ENCODE peak calls at places on chromosomes 7 and 10, in nine cellular contexts. One of them, this sample, is unnamed. For H3K36me3, the result is how much of the 10 kb centered on the place peaks cover.

GRCh38 chr10:34969171-34969570 is 121.0 kb downstream of the CUL2 start:
- DNase-seq in brain microvascular endothelial cell: no peak
- DNase-seq in neural progenitor cell: no peak
- DNase-seq in DND-41: no peak
- DNase-seq in mesendoderm: no peak
- DNase-seq in iPS DF 6.9: no peak
- DNase-seq in upper lobe of left lung: no peak
- DNase-seq in mucosa of descending colon: no peak
- DNase-seq in esophagus squamous epithelium: no peak
- DNase-seq in this sample: no peak

GRCh38 chr10:131180086-131180485 is 131.4 kb downstream of the TCERG1L start:
- DNase-seq in esophagus squamous epithelium: no peak
- DNase-seq in brain microvascular endothelial cell: no peak
- DNase-seq in iPS DF 6.9: no peak
- DNase-seq in upper lobe of left lung: no peak
- DNase-seq in mucosa of descending colon: no peak
- DNase-seq in neural progenitor cell: no peak
- DNase-seq in mesendoderm: no peak
- DNase-seq in DND-41: no peak
- DNase-seq in this sample: no peak

GRCh38 chr10:127919418-127920191 is 12.7 kb downstream of the PTPRE start:
- DNase-seq in brain microvascular endothelial cell: peak
- DNase-seq in mucosa of descending colon: no peak
- DNase-seq in neural progenitor cell: no peak
- DNase-seq in iPS DF 6.9: no peak
- DNase-seq in upper lobe of left lung: no peak
- DNase-seq in DND-41: peak
- DNase-seq in esophagus squamous epithelium: no peak
- DNase-seq in mesendoderm: peak
- DNase-seq in this sample: peak

GRCh38 chr10:88960854-88961253 is 8.3 kb upstream of the ACTA2 start:
- DNase-seq in iPS DF 6.9: no peak
- DNase-seq in neural progenitor cell: no peak
- DNase-seq in DND-41: no peak
- DNase-seq in mesendoderm: no peak
- DNase-seq in brain microvascular endothelial cell: no peak
- DNase-seq in esophagus squamous epithelium: no peak
- DNase-seq in upper lobe of left lung: no peak
- DNase-seq in mucosa of descending colon: no peak
- DNase-seq in this sample: no peak

GRCh38 chr10:72107325-72108003 is 19.1 kb upstream of the SPOCK2 start:
- DNase-seq in DND-41: peak
- DNase-seq in neural progenitor cell: no peak
- DNase-seq in upper lobe of left lung: no peak
- DNase-seq in brain microvascular endothelial cell: no peak
- DNase-seq in mucosa of descending colon: no peak
- DNase-seq in iPS DF 6.9: no peak
- DNase-seq in mesendoderm: peak
- DNase-seq in esophagus squamous epithelium: no peak
- DNase-seq in this sample: no peak

GRCh38 chr10:126235979-126236851 is 152.1 kb downstream of the ADAM12 start:
- DNase-seq in DND-41: no peak
- DNase-seq in neural progenitor cell: no peak
- DNase-seq in upper lobe of left lung: no peak
- DNase-seq in mesendoderm: no peak
- DNase-seq in esophagus squamous epithelium: no peak
- DNase-seq in iPS DF 6.9: no peak
- DNase-seq in mucosa of descending colon: no peak
- DNase-seq in brain microvascular endothelial cell: no peak
- DNase-seq in this sample: no peak

GRCh38 chr7:120703585-120704240 is 154.2 kb downstream of the TSPAN12 start:
- DNase-seq in brain microvascular endothelial cell: no peak
- DNase-seq in iPS DF 6.9: no peak
- DNase-seq in mesendoderm: no peak
- DNase-seq in mucosa of descending colon: no peak
- DNase-seq in DND-41: no peak
- DNase-seq in esophagus squamous epithelium: no peak
- DNase-seq in neural progenitor cell: no peak
- DNase-seq in upper lobe of left lung: no peak
- DNase-seq in this sample: no peak

GRCh38 chr10:123766761-123767160 is 100.6 kb downstream of the GPR26 start:
- DNase-seq in neural progenitor cell: no peak
- DNase-seq in mucosa of descending colon: no peak
- DNase-seq in upper lobe of left lung: no peak
- DNase-seq in brain microvascular endothelial cell: no peak
- DNase-seq in esophagus squamous epithelium: no peak
- DNase-seq in iPS DF 6.9: no peak
- DNase-seq in mesendoderm: no peak
- DNase-seq in DND-41: no peak
- DNase-seq in this sample: no peak

GRCh38 chr7:49513939-49514338 is 259.5 kb upstream of the VWC2 start:
- DNase-seq in iPS DF 6.9: no peak
- DNase-seq in upper lobe of left lung: no peak
- DNase-seq in DND-41: no peak
- DNase-seq in neural progenitor cell: no peak
- DNase-seq in brain microvascular endothelial cell: no peak
- DNase-seq in mucosa of descending colon: no peak
- DNase-seq in mesendoderm: peak
- DNase-seq in esophagus squamous epithelium: no peak
- DNase-seq in this sample: no peak

GRCh38 chr7:134014935-134015334 is 112.2 kb upstream of the LRGUK start:
- DNase-seq in DND-41: no peak
- DNase-seq in brain microvascular endothelial cell: no peak
- DNase-seq in mucosa of descending colon: no peak
- DNase-seq in esophagus squamous epithelium: no peak
- DNase-seq in mesendoderm: no peak
- DNase-seq in neural progenitor cell: no peak
- DNase-seq in iPS DF 6.9: no peak
- DNase-seq in upper lobe of left lung: no peak
- DNase-seq in this sample: no peak

DNA sequence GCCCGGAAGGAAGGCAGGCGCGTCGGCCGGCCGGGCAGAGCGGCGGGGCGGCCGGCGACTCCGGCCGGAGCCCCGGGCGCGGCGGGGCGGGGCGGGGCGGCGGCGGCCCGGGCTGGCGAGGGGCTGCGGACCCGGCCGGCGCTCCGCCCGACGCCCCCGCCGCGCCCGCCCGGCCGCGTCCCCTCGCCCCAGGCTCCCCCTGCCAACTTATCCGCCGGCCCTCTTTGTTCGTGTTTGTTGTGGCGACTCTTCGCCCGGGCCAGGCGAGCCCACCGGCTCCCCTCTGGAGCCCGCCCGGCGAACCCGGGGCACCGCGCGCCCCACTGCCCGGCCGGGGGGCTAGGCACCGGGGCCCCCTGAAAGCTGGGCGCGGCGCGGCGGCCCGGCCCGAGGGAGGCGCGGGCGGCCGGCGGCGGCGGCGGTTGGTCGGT is 497 bp downstream of the KDM7A start:
- DNase-seq in neural progenitor cell: peak
- DNase-seq in DND-41: no peak
- DNase-seq in mesendoderm: no peak
- DNase-seq in upper lobe of left lung: no peak
- DNase-seq in brain microvascular endothelial cell: no peak
- DNase-seq in mucosa of descending colon: no peak
- DNase-seq in iPS DF 6.9: no peak
- DNase-seq in esophagus squamous epithelium: no peak
- DNase-seq in this sample: no peak
- H3K4me3 ChIP-seq in neural progenitor cell: peak
- H3K4me3 ChIP-seq in DND-41: peak
- H3K4me3 ChIP-seq in mesendoderm: peak
- H3K4me3 ChIP-seq in upper lobe of left lung: peak
- H3K4me3 ChIP-seq in brain microvascular endothelial cell: peak
- H3K4me3 ChIP-seq in mucosa of descending colon: peak
- H3K4me3 ChIP-seq in iPS DF 6.9: peak
- H3K4me3 ChIP-seq in esophagus squamous epithelium: peak
- H3K4me3 ChIP-seq in this sample: peak

GRCh38 chr7:138585283-138585993 is 115.7 kb downstream of the SVOPL start:
- DNase-seq in iPS DF 6.9: no peak
- DNase-seq in DND-41: no peak
- DNase-seq in neural progenitor cell: no peak
- DNase-seq in mesendoderm: no peak
- DNase-seq in mucosa of descending colon: no peak
- DNase-seq in esophagus squamous epithelium: no peak
- DNase-seq in upper lobe of left lung: no peak
- DNase-seq in brain microvascular endothelial cell: no peak
- DNase-seq in this sample: no peak
- H3K36me3 ChIP-seq in iPS DF 6.9: under half
- H3K36me3 ChIP-seq in DND-41: half or more
- H3K36me3 ChIP-seq in neural progenitor cell: under half
- H3K36me3 ChIP-seq in mesendoderm: under half
- H3K36me3 ChIP-seq in mucosa of descending colon: under half
- H3K36me3 ChIP-seq in esophagus squamous epithelium: half or more
- H3K36me3 ChIP-seq in upper lobe of left lung: under half
- H3K36me3 ChIP-seq in brain microvascular endothelial cell: under half
- H3K36me3 ChIP-seq in this sample: under half

DNA sequence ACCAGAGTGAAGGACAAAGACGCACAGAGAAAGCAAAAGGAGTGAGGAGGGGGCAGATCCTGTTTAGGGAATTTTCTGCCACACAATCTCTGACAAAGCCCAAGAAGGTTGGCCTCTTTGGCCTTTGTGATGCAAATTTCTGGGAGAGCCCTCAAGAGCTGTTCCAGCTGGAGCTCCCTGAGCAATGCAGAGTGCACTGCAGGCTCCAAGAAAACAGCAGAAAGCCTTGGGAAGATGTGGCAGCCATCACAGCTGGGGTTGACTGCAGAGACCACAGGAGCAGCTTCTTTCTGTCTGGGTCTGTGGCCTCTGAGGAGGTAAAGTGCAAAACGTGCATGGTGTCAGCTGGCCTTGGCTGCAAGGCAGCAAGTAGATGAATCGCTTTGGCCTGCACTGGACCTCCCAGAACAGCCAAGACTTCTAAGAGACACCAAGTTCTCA is 200.2 kb downstream of the ELMO1 start:
- DNase-seq in DND-41: no peak
- DNase-seq in mucosa of descending colon: no peak
- DNase-seq in upper lobe of left lung: no peak
- DNase-seq in neural progenitor cell: peak
- DNase-seq in mesendoderm: peak
- DNase-seq in brain microvascular endothelial cell: no peak
- DNase-seq in esophagus squamous epithelium: no peak
- DNase-seq in iPS DF 6.9: peak
- DNase-seq in this sample: peak
- H3K4me3 ChIP-seq in DND-41: no peak
- H3K4me3 ChIP-seq in mucosa of descending colon: no peak
- H3K4me3 ChIP-seq in upper lobe of left lung: no peak
- H3K4me3 ChIP-seq in neural progenitor cell: no peak
- H3K4me3 ChIP-seq in mesendoderm: no peak
- H3K4me3 ChIP-seq in brain microvascular endothelial cell: no peak
- H3K4me3 ChIP-seq in esophagus squamous epithelium: no peak
- H3K4me3 ChIP-seq in iPS DF 6.9: no peak
- H3K4me3 ChIP-seq in this sample: no peak

DNA sequence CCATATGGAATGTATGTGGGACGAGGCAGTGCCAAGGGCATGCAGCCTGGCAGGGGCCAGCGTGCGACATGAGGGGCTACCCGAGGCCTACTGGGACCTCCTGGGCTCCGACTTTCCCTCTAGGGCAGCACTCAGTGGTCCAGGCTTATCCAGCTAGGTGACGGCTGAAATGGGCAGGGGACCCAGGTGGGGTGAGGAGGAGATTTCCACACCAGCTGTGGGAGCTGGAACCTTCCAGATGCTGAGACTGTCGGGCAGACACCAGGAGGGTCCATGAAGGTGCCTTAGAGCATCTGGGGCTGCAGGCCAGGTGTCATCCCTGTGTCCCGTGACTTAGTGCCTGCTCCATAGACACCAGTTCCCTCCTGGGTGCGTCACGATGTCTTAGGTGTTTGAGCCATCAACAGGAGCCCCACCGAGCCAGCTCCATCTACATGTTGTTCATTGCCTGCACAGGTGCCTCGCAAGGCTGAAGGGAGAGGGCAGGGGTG is 13.4 kb downstream of the ZNF316 start:
- DNase-seq in esophagus squamous epithelium: no peak
- DNase-seq in DND-41: no peak
- DNase-seq in upper lobe of left lung: no peak
- DNase-seq in mucosa of descending colon: no peak
- DNase-seq in mesendoderm: no peak
- DNase-seq in neural progenitor cell: no peak
- DNase-seq in brain microvascular endothelial cell: no peak
- DNase-seq in iPS DF 6.9: no peak
- DNase-seq in this sample: peak
- H3K36me3 ChIP-seq in esophagus squamous epithelium: half or more
- H3K36me3 ChIP-seq in DND-41: half or more
- H3K36me3 ChIP-seq in upper lobe of left lung: half or more
- H3K36me3 ChIP-seq in mucosa of descending colon: under half
- H3K36me3 ChIP-seq in mesendoderm: under half
- H3K36me3 ChIP-seq in neural progenitor cell: under half
- H3K36me3 ChIP-seq in brain microvascular endothelial cell: under half
- H3K36me3 ChIP-seq in iPS DF 6.9: under half
- H3K36me3 ChIP-seq in this sample: under half

This sample was measured in H7.